ENCODE peak calls at places on chromosomes 3 and 15, in nine cellular contexts. M is GM23248; D is stimulated activated CD4-positive, alpha-beta T cell treated with anti-CD3 and anti-CD28 coated beads, Interleukin-1b, Interleukin-23, amount 100 ng/mL, for 4 hours; Y is AG20443; F is cardiac muscle cell; X is non-pigmented ciliary epithelial cell; V is CD8-positive, alpha-beta T cell; A is A549; U is activated CD8-positive, alpha-beta T cell treated with anti-CD3 and anti-CD28 coated beads, Interleukin-2, amount 10 ng/mL, durations not matched to agents 7 days and 5 days. P is an unnamed sample.

GRCh38 chr3:156728267-156728985 is 54.0 kb downstream of the TIPARP start:
- DNase-seq in U (no peak), D (no peak), F (no peak), M (peak; percentile 74), Y (peak; percentile 25), V (no peak), X (no peak), A (peak; percentile 22), P (no peak)

GRCh38 chr3:141796436-141797166 is 33.4 kb downstream of the GRK7 start:
- DNase-seq in A (no peak), M (peak; percentile 72), V (peak; percentile 74), Y (peak; percentile 56), U (peak; percentile 86), F (peak; percentile 57), X (peak; percentile 27), D (peak; percentile 64), P (no peak)

GRCh38 chr15:76964157-76964556 is 30.8 kb upstream of the PSTPIP1 start:
- DNase-seq in D (no peak), U (no peak), Y (no peak), X (no peak), F (peak; percentile 25), M (peak; percentile 35), A (no peak), V (no peak), P (no peak)

GRCh38 chr3:132071043-132071442 is 36.2 kb upstream of the CPNE4 start:
- DNase-seq in M (no peak), D (no peak), X (no peak), V (no peak), U (no peak), A (no peak), Y (no peak), F (peak; percentile 7), P (no peak)

GRCh38 chr3:120908803-120909601 is 997 bp downstream of the STXBP5L start:
- DNase-seq in U (no peak), F (peak; percentile 1), V (peak; percentile 17), A (no peak), Y (no peak), D (no peak), M (peak; percentile 3), X (no peak), P (no peak)

GRCh38 chr3:192170659-192171058 is 556.7 kb downstream of the FGF12 start:
- DNase-seq in A (no peak), D (no peak), V (no peak), X (no peak), F (no peak), M (no peak), U (no peak), Y (no peak), P (no peak)

GRCh38 chr3:46349484-46350261 is 4.2 kb upstream of the CCR2 start:
- DNase-seq in Y (no peak), M (no peak), A (no peak), D (no peak), V (no peak), U (peak; percentile 68), X (no peak), F (no peak), P (no peak)

GRCh38 chr3:54171951-54172350 is 49.6 kb downstream of the CACNA2D3 start:
- DNase-seq in F (no peak), M (no peak), Y (no peak), D (no peak), A (no peak), V (no peak), X (no peak), U (no peak), P (no peak)

GRCh38 chr3:142904639-142905441 is 16.0 kb upstream of the PCOLCE2 start:
- DNase-seq in M (peak; percentile 79), V (no peak), U (no peak), A (peak; percentile 52), D (no peak), F (peak; percentile 32), X (no peak), Y (peak; percentile 74), P (no peak)

GRCh38 chr3:133662256-133662773 is 574 bp upstream of the TOPBP1 start:
- DNase-seq in U (peak; percentile 40), Y (peak; percentile 30), X (no peak), V (peak; percentile 32), A (peak; percentile 20), D (no peak), M (peak; percentile 59), F (peak; percentile 31), P (peak; percentile 17)

GRCh38 chr3:168877899-168878298 is 782.2 kb upstream of the GOLIM4 start:
- DNase-seq in Y (no peak), D (no peak), V (no peak), U (no peak), F (no peak), A (no peak), X (no peak), M (no peak), P (no peak)

GRCh38 chr3:33061782-33062181 is 35.2 kb downstream of the GLB1 start:
- DNase-seq in A (no peak), U (peak; percentile 58), V (peak; percentile 34), D (peak; percentile 32), Y (peak; percentile 58), X (peak; percentile 65), F (peak; percentile 49), M (peak; percentile 86), P (no peak)

GRCh38 chr3:33027091-33027490 is 69.9 kb downstream of the GLB1 start:
- DNase-seq in F (no peak), A (no peak), M (no peak), Y (no peak), X (no peak), D (no peak), U (no peak), V (no peak), P (no peak)

P was measured in SW 1271.